ENCODE peak calls at places on chromosomes 4 and X, in seven cellular contexts. One of them, this sample, is unnamed.

GRCh38 chr4:151015458-151016344 is 617 bp upstream of the LRBA start:
- DNase-seq in OCI-LY7: peak; percentile 90
- DNase-seq in suprapubic skin: peak; percentile 85
- DNase-seq in mucosa of descending colon: peak; percentile 81
- DNase-seq in GM23248: peak; percentile 86
- DNase-seq in uterus: peak; percentile 65
- DNase-seq in IMR-90: peak; percentile 54
- DNase-seq in this sample: peak; percentile 59

GRCh38 chr4:114052227-114052626 is 72.8 kb upstream of the ARSJ start:
- DNase-seq in suprapubic skin: no peak
- DNase-seq in IMR-90: no peak
- DNase-seq in GM23248: no peak
- DNase-seq in OCI-LY7: no peak
- DNase-seq in uterus: no peak
- DNase-seq in mucosa of descending colon: peak; percentile 28
- DNase-seq in this sample: no peak

GRCh38 chr4:73434311-73434710 is 1.7 kb upstream of the AFP start:
- DNase-seq in suprapubic skin: no peak
- DNase-seq in uterus: no peak
- DNase-seq in OCI-LY7: peak; percentile 20
- DNase-seq in IMR-90: peak; percentile 7
- DNase-seq in GM23248: peak; percentile 47
- DNase-seq in mucosa of descending colon: no peak
- DNase-seq in this sample: no peak

GRCh38 chr4:185209031-185209851 is at the start of gene SNX25:
- DNase-seq in IMR-90: peak; percentile 65
- DNase-seq in GM23248: peak; percentile 87
- DNase-seq in mucosa of descending colon: peak; percentile 91
- DNase-seq in uterus: peak; percentile 70
- DNase-seq in OCI-LY7: peak; percentile 91
- DNase-seq in suprapubic skin: peak; percentile 90
- DNase-seq in this sample: peak; percentile 64

GRCh38 chrX:31546130-31546529 is 474.3 kb upstream of the FTHL17 start:
- DNase-seq in uterus: no peak
- DNase-seq in IMR-90: peak; percentile 76
- DNase-seq in suprapubic skin: no peak
- DNase-seq in GM23248: peak; percentile 89
- DNase-seq in mucosa of descending colon: no peak
- DNase-seq in OCI-LY7: no peak
- DNase-seq in this sample: no peak

GRCh38 chr4:153181293-153182080 is 22.8 kb upstream of the TRIM2 start:
- DNase-seq in mucosa of descending colon: no peak
- DNase-seq in suprapubic skin: peak; percentile 73
- DNase-seq in OCI-LY7: no peak
- DNase-seq in GM23248: peak; percentile 48
- DNase-seq in uterus: no peak
- DNase-seq in IMR-90: peak; percentile 27
- DNase-seq in this sample: no peak

GRCh38 chrX:110402091-110402854 is 43.6 kb downstream of the RTL9 start:
- DNase-seq in suprapubic skin: peak; percentile 79
- DNase-seq in IMR-90: peak; percentile 74
- DNase-seq in uterus: peak; percentile 22
- DNase-seq in mucosa of descending colon: no peak
- DNase-seq in OCI-LY7: no peak
- DNase-seq in GM23248: peak; percentile 86
- DNase-seq in this sample: no peak

GRCh38 chr4:141391771-141392170 is 171.1 kb downstream of the ZNF330 start:
- DNase-seq in GM23248: no peak
- DNase-seq in uterus: no peak
- DNase-seq in mucosa of descending colon: no peak
- DNase-seq in IMR-90: no peak
- DNase-seq in suprapubic skin: no peak
- DNase-seq in OCI-LY7: no peak
- DNase-seq in this sample: no peak

GRCh38 chrX:106917830-106918500 is 2.2 kb upstream of the CLDN2 start:
- DNase-seq in IMR-90: peak; percentile 71
- DNase-seq in OCI-LY7: no peak
- DNase-seq in mucosa of descending colon: no peak
- DNase-seq in uterus: no peak
- DNase-seq in GM23248: peak; percentile 36
- DNase-seq in suprapubic skin: no peak
- DNase-seq in this sample: peak; percentile 85

GRCh38 chrX:151346931-151347543 is 50.0 kb upstream of the VMA21 start:
- DNase-seq in IMR-90: no peak
- DNase-seq in OCI-LY7: no peak
- DNase-seq in suprapubic skin: no peak
- DNase-seq in uterus: no peak
- DNase-seq in mucosa of descending colon: no peak
- DNase-seq in GM23248: no peak
- DNase-seq in this sample: no peak

GRCh38 chr4:176920694-176921093 is 128.0 kb upstream of the VEGFC start:
- DNase-seq in suprapubic skin: no peak
- DNase-seq in uterus: no peak
- DNase-seq in mucosa of descending colon: no peak
- DNase-seq in IMR-90: peak; percentile 88
- DNase-seq in OCI-LY7: no peak
- DNase-seq in GM23248: peak; percentile 90
- DNase-seq in this sample: no peak

GRCh38 chr4:124079174-124079780 is 633.3 kb downstream of the ANKRD50 start:
- DNase-seq in uterus: no peak
- DNase-seq in suprapubic skin: no peak
- DNase-seq in mucosa of descending colon: no peak
- DNase-seq in IMR-90: peak; percentile 66
- DNase-seq in OCI-LY7: no peak
- DNase-seq in GM23248: peak; percentile 42
- DNase-seq in this sample: no peak

GRCh38 chr4:20318011-20318898 is 66.5 kb downstream of the SLIT2 start:
- DNase-seq in IMR-90: peak; percentile 32
- DNase-seq in uterus: no peak
- DNase-seq in GM23248: peak; percentile 31
- DNase-seq in OCI-LY7: no peak
- DNase-seq in mucosa of descending colon: no peak
- DNase-seq in suprapubic skin: no peak
- DNase-seq in this sample: no peak

DNA sequence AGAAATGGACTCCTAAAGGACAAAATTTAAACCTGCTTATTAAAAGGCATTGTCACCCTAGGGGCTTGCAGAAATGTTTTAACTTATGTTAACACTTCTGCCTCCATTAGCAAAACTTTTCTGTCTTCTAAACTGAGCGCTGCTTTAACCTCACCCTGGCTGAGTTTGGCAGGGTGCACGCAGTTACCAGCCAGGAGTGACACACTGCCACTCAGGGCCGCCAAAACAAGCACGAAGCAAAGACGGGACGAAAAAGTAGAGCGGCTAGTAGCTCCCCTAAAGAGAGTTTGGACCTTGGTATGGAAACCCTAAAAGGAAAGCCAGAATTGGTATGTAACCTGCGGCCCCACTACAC is 23.8 kb upstream of the UVSSA start:
- DNase-seq in GM23248: no peak
- DNase-seq in OCI-LY7: no peak
- DNase-seq in mucosa of descending colon: no peak
- DNase-seq in uterus: no peak
- DNase-seq in suprapubic skin: no peak
- DNase-seq in IMR-90: no peak
- DNase-seq in this sample: no peak
- H3K4me3 ChIP-seq in GM23248: no peak overlapping the region
- H3K4me3 ChIP-seq in OCI-LY7: no peak overlapping the region
- H3K4me3 ChIP-seq in mucosa of descending colon: no peak overlapping the region
- H3K4me3 ChIP-seq in uterus: no peak overlapping the region
- H3K4me3 ChIP-seq in suprapubic skin: no peak overlapping the region
- H3K4me3 ChIP-seq in IMR-90: no peak overlapping the region
- H3K4me3 ChIP-seq in this sample: no peak overlapping the region

DNA sequence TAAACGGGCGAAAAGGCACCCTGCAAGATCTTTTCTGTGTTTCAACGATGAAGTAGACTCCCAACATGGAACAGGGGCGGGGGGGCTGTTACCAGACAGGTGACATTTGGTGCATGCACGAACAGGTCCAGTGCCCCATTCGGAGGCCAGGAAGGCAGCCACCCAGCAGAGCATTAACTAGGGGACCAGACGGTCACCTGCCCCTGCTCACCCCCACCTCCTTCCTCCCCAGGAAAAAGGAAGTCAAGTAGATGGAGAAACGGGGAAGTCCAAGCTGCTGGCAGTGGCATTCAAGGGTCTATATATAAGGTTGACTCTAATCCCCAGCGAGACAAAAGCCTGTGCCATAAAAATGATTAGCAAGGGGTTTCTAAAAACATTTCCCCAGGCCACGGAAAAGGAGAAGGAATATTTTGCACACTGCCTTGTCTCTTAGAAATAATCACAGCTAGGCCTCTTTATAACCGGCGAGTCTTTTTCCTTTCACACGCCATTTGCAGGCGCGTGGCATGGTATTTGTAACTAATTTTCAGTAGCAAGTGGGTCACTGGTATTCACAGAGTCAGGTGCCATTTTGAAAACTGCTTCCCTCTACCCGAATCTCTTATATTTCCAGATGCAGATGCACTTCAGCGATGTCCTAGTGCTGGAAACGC is 1.2 kb upstream of the TMSB4X start:
- DNase-seq in GM23248: no peak
- DNase-seq in IMR-90: no peak
- DNase-seq in mucosa of descending colon: peak; percentile 45
- DNase-seq in OCI-LY7: peak; percentile 63
- DNase-seq in suprapubic skin: peak; percentile 69
- DNase-seq in uterus: peak; percentile 48
- DNase-seq in this sample: no peak
- H3K4me3 ChIP-seq in GM23248: peak overlapping the region; percentile 99
- H3K4me3 ChIP-seq in IMR-90: no peak overlapping the region
- H3K4me3 ChIP-seq in mucosa of descending colon: no peak overlapping the region
- H3K4me3 ChIP-seq in OCI-LY7: peak overlapping the region; percentile 99
- H3K4me3 ChIP-seq in suprapubic skin: peak overlapping the region; percentile 65
- H3K4me3 ChIP-seq in uterus: peak overlapping the region; percentile 50
- H3K4me3 ChIP-seq in this sample: peak overlapping the region; percentile 79

DNA sequence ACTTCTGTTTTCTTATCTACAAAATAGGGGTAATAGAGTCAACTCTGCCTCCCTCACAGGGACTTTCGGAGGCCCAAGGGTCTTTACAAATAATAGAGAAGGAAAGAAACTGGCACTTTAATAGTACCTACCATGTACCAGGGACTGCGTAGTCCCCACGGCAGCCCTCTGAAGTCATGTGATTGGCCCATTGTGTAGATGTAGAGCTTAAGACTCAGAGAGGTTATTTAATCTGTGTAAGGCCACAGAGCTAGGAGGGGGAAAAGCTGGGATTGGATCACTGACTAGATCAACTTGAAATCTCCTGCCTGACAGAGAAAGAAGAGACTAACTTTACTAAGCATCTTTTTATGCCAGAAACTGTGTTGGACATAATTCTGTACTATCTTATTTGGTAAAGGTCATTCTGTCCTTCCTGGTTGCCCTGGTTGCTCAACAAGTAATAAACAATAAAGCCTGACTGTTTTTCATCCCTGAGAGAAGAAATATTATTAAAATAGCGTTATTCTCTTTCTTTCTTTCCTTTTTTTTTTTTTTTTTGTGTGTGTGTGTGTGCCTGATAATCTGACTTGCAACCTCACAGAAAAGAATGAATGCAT is 59.7 kb downstream of the NFKB1 start:
- DNase-seq in uterus: no peak
- DNase-seq in IMR-90: no peak
- DNase-seq in mucosa of descending colon: no peak
- DNase-seq in suprapubic skin: no peak
- DNase-seq in OCI-LY7: no peak
- DNase-seq in GM23248: no peak
- DNase-seq in this sample: no peak
- H3K4me3 ChIP-seq in uterus: no peak overlapping the region
- H3K4me3 ChIP-seq in IMR-90: no peak overlapping the region
- H3K4me3 ChIP-seq in mucosa of descending colon: no peak overlapping the region
- H3K4me3 ChIP-seq in suprapubic skin: no peak overlapping the region
- H3K4me3 ChIP-seq in OCI-LY7: no peak overlapping the region
- H3K4me3 ChIP-seq in GM23248: no peak overlapping the region
- H3K4me3 ChIP-seq in this sample: no peak overlapping the region

DNA sequence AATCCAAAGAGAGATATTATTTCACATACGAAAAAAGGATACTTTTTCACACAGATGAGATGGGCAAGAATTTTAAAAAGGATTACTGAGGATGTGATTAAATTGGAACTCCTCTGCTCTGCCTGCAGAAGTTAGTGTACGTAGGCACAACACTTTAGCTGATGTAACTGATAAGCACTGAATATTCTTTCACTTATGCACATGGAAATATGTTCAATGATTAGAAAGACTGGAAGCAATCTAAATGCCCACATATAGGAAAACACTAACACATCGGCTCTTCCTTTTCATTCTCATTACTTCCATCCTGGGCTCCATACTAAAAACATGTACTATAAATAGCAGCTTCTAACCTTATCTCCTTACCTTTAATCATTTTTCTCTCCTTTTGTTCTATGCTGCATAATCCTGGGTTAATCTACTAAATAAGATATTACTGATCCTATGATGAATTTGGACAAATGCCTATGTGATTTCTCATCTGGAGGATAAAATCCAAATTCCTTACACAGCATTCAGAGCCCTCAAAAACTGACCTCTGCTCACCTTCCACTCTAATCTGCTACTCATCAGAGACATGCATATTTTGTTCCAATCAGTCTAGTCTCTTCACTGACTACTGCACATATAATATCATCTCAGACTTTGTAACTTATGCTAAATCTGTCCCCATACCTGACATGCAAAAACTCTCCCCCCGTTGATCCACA is 197.8 kb downstream of the PDGFC start:
- DNase-seq in OCI-LY7: no peak
- DNase-seq in GM23248: peak; percentile 70
- DNase-seq in uterus: no peak
- DNase-seq in IMR-90: peak; percentile 56
- DNase-seq in mucosa of descending colon: no peak
- DNase-seq in suprapubic skin: no peak
- DNase-seq in this sample: no peak
- H3K4me3 ChIP-seq in OCI-LY7: no peak overlapping the region
- H3K4me3 ChIP-seq in GM23248: peak overlapping the region; percentile 60
- H3K4me3 ChIP-seq in uterus: no peak overlapping the region
- H3K4me3 ChIP-seq in IMR-90: no peak overlapping the region
- H3K4me3 ChIP-seq in mucosa of descending colon: no peak overlapping the region
- H3K4me3 ChIP-seq in suprapubic skin: no peak overlapping the region
- H3K4me3 ChIP-seq in this sample: no peak overlapping the region

GRCh38 chrX:36963852-36964251 is 44.3 kb upstream of the FAM47C start:
- DNase-seq in GM23248: no peak
- DNase-seq in IMR-90: no peak
- DNase-seq in OCI-LY7: no peak
- DNase-seq in uterus: no peak
- DNase-seq in mucosa of descending colon: no peak
- DNase-seq in suprapubic skin: no peak
- DNase-seq in this sample: no peak
- H3K4me3 ChIP-seq in GM23248: no peak overlapping the region
- H3K4me3 ChIP-seq in IMR-90: no peak overlapping the region
- H3K4me3 ChIP-seq in OCI-LY7: no peak overlapping the region
- H3K4me3 ChIP-seq in uterus: no peak overlapping the region
- H3K4me3 ChIP-seq in mucosa of descending colon: no peak overlapping the region
- H3K4me3 ChIP-seq in suprapubic skin: no peak overlapping the region
- H3K4me3 ChIP-seq in this sample: no peak overlapping the region

This sample was measured in Jurkat, Clone E6-1.